ENCODE peak calls at places on chromosomes 16 and 17, in six cellular contexts. One of them, this sample, is unnamed.

GRCh38 chr16:88688013-88688778 is 1.9 kb upstream of the SNAI3 start:
- DNase-seq in HCT116: no peak
- DNase-seq in H9: no peak
- DNase-seq in ascending aorta: no peak
- DNase-seq in CD4-positive, alpha-beta T cell: no peak
- DNase-seq in uterus: no peak
- DNase-seq in this sample: peak

GRCh38 chr16:17155936-17156335 is 314.8 kb downstream of the XYLT1 start:
- DNase-seq in HCT116: no peak
- DNase-seq in H9: no peak
- DNase-seq in ascending aorta: no peak
- DNase-seq in CD4-positive, alpha-beta T cell: no peak
- DNase-seq in uterus: no peak
- DNase-seq in this sample: no peak

GRCh38 chr16:64092284-64092683 is 1029.6 kb downstream of the CDH11 start:
- DNase-seq in HCT116: no peak
- DNase-seq in H9: no peak
- DNase-seq in ascending aorta: no peak
- DNase-seq in CD4-positive, alpha-beta T cell: no peak
- DNase-seq in uterus: no peak
- DNase-seq in this sample: no peak

GRCh38 chr16:71721066-71721740 is 3.3 kb downstream of the PHLPP2 start:
- DNase-seq in HCT116: no peak
- DNase-seq in H9: no peak
- DNase-seq in ascending aorta: no peak
- DNase-seq in CD4-positive, alpha-beta T cell: no peak
- DNase-seq in uterus: no peak
- DNase-seq in this sample: no peak

GRCh38 chr16:87723224-87723619 is 42.6 kb downstream of the KLHDC4 start:
- DNase-seq in HCT116: no peak
- DNase-seq in H9: no peak
- DNase-seq in ascending aorta: no peak
- DNase-seq in CD4-positive, alpha-beta T cell: no peak
- DNase-seq in uterus: no peak
- DNase-seq in this sample: peak

GRCh38 chr16:26051078-26051477 is 359.3 kb downstream of the HS3ST4 start:
- DNase-seq in HCT116: no peak
- DNase-seq in H9: peak
- DNase-seq in ascending aorta: no peak
- DNase-seq in CD4-positive, alpha-beta T cell: no peak
- DNase-seq in uterus: no peak
- DNase-seq in this sample: no peak

GRCh38 chr17:83106036-83106577 is 26.7 kb downstream of the METRNL start:
- DNase-seq in HCT116: no peak
- DNase-seq in H9: no peak
- DNase-seq in ascending aorta: peak
- DNase-seq in CD4-positive, alpha-beta T cell: no peak
- DNase-seq in uterus: no peak
- DNase-seq in this sample: no peak

GRCh38 chr17:43576563-43577229 is 30.6 kb upstream of the ETV4 start:
- DNase-seq in HCT116: peak
- DNase-seq in H9: peak
- DNase-seq in ascending aorta: peak
- DNase-seq in CD4-positive, alpha-beta T cell: peak
- DNase-seq in uterus: peak
- DNase-seq in this sample: peak

GRCh38 chr17:28532063-28532960 is 20.1 kb downstream of the UNC119 start:
- DNase-seq in HCT116: no peak
- DNase-seq in H9: no peak
- DNase-seq in ascending aorta: no peak
- DNase-seq in CD4-positive, alpha-beta T cell: no peak
- DNase-seq in uterus: no peak
- DNase-seq in this sample: peak

GRCh38 chr16:2468725-2469398 is 2.2 kb upstream of the NTN3 start:
- DNase-seq in HCT116: no peak
- DNase-seq in H9: no peak
- DNase-seq in ascending aorta: no peak
- DNase-seq in CD4-positive, alpha-beta T cell: no peak
- DNase-seq in uterus: no peak
- DNase-seq in this sample: no peak

GRCh38 chr17:4520881-4521600 is 22.4 kb downstream of the SPNS2 start:
- DNase-seq in HCT116: no peak
- DNase-seq in H9: no peak
- DNase-seq in ascending aorta: no peak
- DNase-seq in CD4-positive, alpha-beta T cell: no peak
- DNase-seq in uterus: no peak
- DNase-seq in this sample: peak

GRCh38 chr17:8256291-8256690 is 7.2 kb downstream of the PFAS start:
- DNase-seq in HCT116: no peak
- DNase-seq in H9: no peak
- DNase-seq in ascending aorta: no peak
- DNase-seq in CD4-positive, alpha-beta T cell: no peak
- DNase-seq in uterus: no peak
- DNase-seq in this sample: no peak

GRCh38 chr17:8253801-8254200 is 4.7 kb downstream of the PFAS start:
- DNase-seq in HCT116: peak
- DNase-seq in H9: no peak
- DNase-seq in ascending aorta: no peak
- DNase-seq in CD4-positive, alpha-beta T cell: no peak
- DNase-seq in uterus: no peak
- DNase-seq in this sample: no peak

GRCh38 chr17:8254881-8255280 is 5.8 kb downstream of the PFAS start:
- DNase-seq in HCT116: no peak
- DNase-seq in H9: no peak
- DNase-seq in ascending aorta: no peak
- DNase-seq in CD4-positive, alpha-beta T cell: no peak
- DNase-seq in uterus: no peak
- DNase-seq in this sample: no peak

GRCh38 chr17:8256691-8257090 is 7.6 kb downstream of the PFAS start:
- DNase-seq in HCT116: no peak
- DNase-seq in H9: no peak
- DNase-seq in ascending aorta: no peak
- DNase-seq in CD4-positive, alpha-beta T cell: no peak
- DNase-seq in uterus: no peak
- DNase-seq in this sample: no peak

DNA sequence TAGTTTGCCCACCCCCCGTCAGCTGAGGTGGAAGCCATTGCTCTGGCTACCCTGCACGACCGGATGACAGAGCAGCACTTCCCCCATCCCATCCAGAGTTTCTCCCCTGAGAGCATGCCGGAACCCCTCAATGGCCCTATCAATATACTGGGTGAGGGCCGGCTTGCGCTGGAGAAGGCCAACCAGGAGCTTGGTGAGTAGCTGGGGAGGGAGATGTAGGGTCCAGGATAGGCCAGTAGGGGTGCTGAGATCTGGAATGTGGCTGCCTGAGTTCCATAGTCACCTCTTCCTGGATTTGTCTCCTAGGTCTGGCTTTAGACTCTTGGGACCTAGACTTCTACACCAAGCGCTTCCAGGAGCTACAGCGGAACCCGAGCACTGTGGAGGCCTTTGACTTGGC is 6.4 kb downstream of the PFAS start:
- DNase-seq in HCT116: no peak
- DNase-seq in H9: no peak
- DNase-seq in ascending aorta: no peak
- DNase-seq in CD4-positive, alpha-beta T cell: no peak
- DNase-seq in uterus: no peak
- DNase-seq in this sample: no peak
- TF ChIP-seq CTCF in HCT116: peak
- TF ChIP-seq CTCF in H9: peak
- TF ChIP-seq CTCF in ascending aorta: no peak
- TF ChIP-seq CTCF in CD4-positive, alpha-beta T cell: no peak
- TF ChIP-seq CTCF in uterus: no peak
- TF ChIP-seq CTCF in this sample: no peak

DNA sequence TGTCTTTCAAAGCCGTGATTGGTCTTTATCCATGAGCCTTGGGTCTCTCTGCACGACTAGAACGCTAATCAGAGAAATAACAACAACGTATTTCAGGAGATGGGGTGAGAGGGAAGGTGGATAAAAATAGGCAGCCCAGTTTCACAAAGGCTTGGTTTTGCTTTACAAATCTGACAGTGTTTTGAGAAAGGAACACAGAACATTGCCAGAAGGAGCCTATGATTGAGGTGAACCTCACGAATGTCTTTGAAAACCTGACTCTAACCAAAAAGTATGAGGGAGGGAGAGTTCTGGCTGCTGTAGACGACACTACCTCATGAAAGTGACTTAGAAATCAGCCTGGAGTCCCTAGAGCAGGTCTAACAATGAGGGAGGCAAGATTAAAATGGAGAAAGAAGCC is 38.0 kb upstream of the NOL11 start:
- DNase-seq in HCT116: no peak
- DNase-seq in H9: no peak
- DNase-seq in ascending aorta: no peak
- DNase-seq in CD4-positive, alpha-beta T cell: no peak
- DNase-seq in uterus: no peak
- DNase-seq in this sample: no peak
- H3K27ac ChIP-seq in HCT116: no peak
- H3K27ac ChIP-seq in H9: no peak
- H3K27ac ChIP-seq in ascending aorta: no peak
- H3K27ac ChIP-seq in CD4-positive, alpha-beta T cell: no peak
- H3K27ac ChIP-seq in uterus: no peak
- H3K27ac ChIP-seq in this sample: no peak

GRCh38 chr17:60392042-60392844 is at the start of gene USP32:
- DNase-seq in HCT116: peak
- DNase-seq in H9: peak
- DNase-seq in ascending aorta: peak
- DNase-seq in CD4-positive, alpha-beta T cell: peak
- DNase-seq in uterus: peak
- DNase-seq in this sample: peak
- TF ChIP-seq CTCF in HCT116: peak
- TF ChIP-seq CTCF in H9: no peak
- TF ChIP-seq CTCF in ascending aorta: peak
- TF ChIP-seq CTCF in CD4-positive, alpha-beta T cell: peak
- TF ChIP-seq CTCF in uterus: peak
- TF ChIP-seq CTCF in this sample: no peak

DNA sequence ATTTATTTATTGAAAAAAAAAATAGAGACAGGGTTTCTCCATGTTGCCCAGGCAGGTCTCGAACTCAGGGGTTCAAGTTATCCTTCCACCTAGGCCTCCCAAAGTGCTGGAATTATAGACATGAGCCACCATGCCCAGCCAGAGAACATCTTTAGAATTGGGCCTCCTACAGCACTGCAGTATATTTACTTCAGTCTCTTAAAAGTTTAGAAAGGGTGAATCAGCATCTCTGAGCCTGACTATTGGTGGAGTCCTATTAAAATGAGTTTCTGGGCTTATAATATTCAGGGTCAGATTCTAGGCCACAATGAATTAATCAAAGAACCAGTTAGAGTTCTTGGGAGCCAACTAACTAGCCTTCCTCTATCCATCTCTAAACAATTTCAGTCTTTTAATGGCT is 22.8 kb downstream of the TADA2A start:
- DNase-seq in HCT116: no peak
- DNase-seq in H9: no peak
- DNase-seq in ascending aorta: no peak
- DNase-seq in CD4-positive, alpha-beta T cell: no peak
- DNase-seq in uterus: no peak
- DNase-seq in this sample: no peak
- H3K27ac ChIP-seq in HCT116: no peak
- H3K27ac ChIP-seq in H9: no peak
- H3K27ac ChIP-seq in ascending aorta: peak
- H3K27ac ChIP-seq in CD4-positive, alpha-beta T cell: no peak
- H3K27ac ChIP-seq in uterus: no peak
- H3K27ac ChIP-seq in this sample: no peak

DNA sequence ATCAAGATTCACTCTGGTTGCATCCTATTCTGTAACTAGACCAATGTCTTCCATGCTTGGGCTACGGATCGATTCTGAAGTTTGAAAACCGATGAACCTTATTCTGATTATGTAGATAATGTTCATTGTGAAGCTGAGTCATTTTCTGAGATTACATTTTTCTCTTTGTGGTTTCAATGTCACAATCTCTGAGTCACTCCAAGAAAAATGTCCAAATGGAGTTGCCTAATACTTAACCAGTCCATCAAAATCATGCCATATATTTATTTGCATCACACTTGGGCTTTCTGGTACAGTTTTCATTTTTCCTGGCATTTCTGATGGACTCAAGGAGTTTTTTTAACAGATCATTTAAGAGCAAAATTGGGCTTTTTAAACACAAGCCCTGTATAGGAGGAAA is 17.4 kb downstream of the CACNG3 start:
- DNase-seq in HCT116: no peak
- DNase-seq in H9: no peak
- DNase-seq in ascending aorta: no peak
- DNase-seq in CD4-positive, alpha-beta T cell: no peak
- DNase-seq in uterus: no peak
- DNase-seq in this sample: no peak
- TF ChIP-seq CTCF in HCT116: no peak
- TF ChIP-seq CTCF in H9: no peak
- TF ChIP-seq CTCF in ascending aorta: no peak
- TF ChIP-seq CTCF in CD4-positive, alpha-beta T cell: no peak
- TF ChIP-seq CTCF in uterus: no peak
- TF ChIP-seq CTCF in this sample: no peak

GRCh38 chr17:37213927-37214326 is 161.9 kb upstream of the C17orf78 start:
- DNase-seq in HCT116: no peak
- DNase-seq in H9: no peak
- DNase-seq in ascending aorta: no peak
- DNase-seq in CD4-positive, alpha-beta T cell: no peak
- DNase-seq in uterus: no peak
- DNase-seq in this sample: no peak

GRCh38 chr17:37206299-37206698 is 169.5 kb upstream of the C17orf78 start:
- DNase-seq in HCT116: no peak
- DNase-seq in H9: no peak
- DNase-seq in ascending aorta: no peak
- DNase-seq in CD4-positive, alpha-beta T cell: no peak
- DNase-seq in uterus: no peak
- DNase-seq in this sample: no peak

GRCh38 chr17:37207103-37207502 is 168.7 kb upstream of the C17orf78 start:
- DNase-seq in HCT116: no peak
- DNase-seq in H9: no peak
- DNase-seq in ascending aorta: no peak
- DNase-seq in CD4-positive, alpha-beta T cell: no peak
- DNase-seq in uterus: no peak
- DNase-seq in this sample: no peak

GRCh38 chr17:37212184-37212583 is 163.6 kb upstream of the C17orf78 start:
- DNase-seq in HCT116: no peak
- DNase-seq in H9: no peak
- DNase-seq in ascending aorta: no peak
- DNase-seq in CD4-positive, alpha-beta T cell: no peak
- DNase-seq in uterus: no peak
- DNase-seq in this sample: no peak
- H3K27ac ChIP-seq in HCT116: no peak
- H3K27ac ChIP-seq in H9: no peak
- H3K27ac ChIP-seq in ascending aorta: no peak
- H3K27ac ChIP-seq in CD4-positive, alpha-beta T cell: no peak
- H3K27ac ChIP-seq in uterus: no peak
- H3K27ac ChIP-seq in this sample: no peak

DNA sequence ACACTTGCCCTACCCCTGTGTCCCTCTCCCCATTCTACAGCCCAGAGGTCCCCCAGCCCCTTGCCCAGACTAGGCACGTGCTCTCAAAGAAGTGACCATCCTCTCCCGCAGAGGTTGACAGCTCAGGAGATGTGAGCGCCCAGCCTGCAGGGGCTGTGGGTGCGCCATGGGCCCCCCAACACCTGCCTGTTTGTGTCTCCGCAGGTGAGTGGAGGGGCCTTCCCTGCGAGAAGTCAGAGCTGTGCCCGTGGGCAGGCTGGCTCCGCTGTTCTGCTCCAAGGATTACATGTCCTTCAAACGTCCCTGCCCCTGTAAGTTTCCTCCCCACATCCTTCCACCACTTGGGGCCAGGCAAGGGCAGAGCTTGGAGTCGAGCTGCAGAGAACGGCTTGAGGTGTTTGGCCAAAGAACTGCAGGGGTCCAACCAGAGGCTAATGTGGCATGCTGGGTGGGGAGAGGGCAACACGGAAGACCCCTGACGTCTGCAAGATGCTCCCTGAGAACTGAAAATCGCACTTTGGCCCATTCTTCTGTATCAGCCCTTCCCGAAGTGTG is 10.4 kb downstream of the BEAN1 start:
- DNase-seq in HCT116: no peak
- DNase-seq in H9: no peak
- DNase-seq in ascending aorta: no peak
- DNase-seq in CD4-positive, alpha-beta T cell: no peak
- DNase-seq in uterus: no peak
- DNase-seq in this sample: no peak
- TF ChIP-seq CTCF in HCT116: no peak
- TF ChIP-seq CTCF in H9: no peak
- TF ChIP-seq CTCF in ascending aorta: no peak
- TF ChIP-seq CTCF in CD4-positive, alpha-beta T cell: no peak
- TF ChIP-seq CTCF in uterus: no peak
- TF ChIP-seq CTCF in this sample: no peak

This sample was measured in left lung.